ENCODE peak calls at places on chromosomes 5 and 9, in five cellular contexts. P, V, S, M and T are unnamed samples.

GRCh38 chr5:142748568-142749249 is 21.5 kb upstream of the ARHGAP26 start:
- DNase-seq in P (no peak), V (peak), S (peak), M (peak), T (no peak)

GRCh38 chr9:122180633-122181032 is 20.9 kb downstream of the MORN5 start:
- DNase-seq in P (peak), V (no peak), S (no peak), M (peak), T (peak)

GRCh38 chr5:36355513-36355912 is 53.8 kb upstream of the RANBP3L start:
- DNase-seq in P (no peak), V (no peak), S (no peak), M (no peak), T (no peak)

GRCh38 chr9:68979538-68980314 is 34.2 kb downstream of the PRKACG start:
- DNase-seq in P (no peak), V (peak), S (peak), M (no peak), T (no peak)

GRCh38 chr9:93234600-93234999 is 50.7 kb downstream of the WNK2 start:
- DNase-seq in P (no peak), V (no peak), S (peak), M (no peak), T (no peak)

GRCh38 chr5:144742376-144742775 is 571.7 kb downstream of the KCTD16 start:
- DNase-seq in P (no peak), V (no peak), S (no peak), M (no peak), T (no peak)

GRCh38 chr9:34554211-34555001 is 31.6 kb upstream of the ENHO start:
- DNase-seq in P (no peak), V (peak), S (no peak), M (no peak), T (no peak)

GRCh38 chr9:98504883-98505282 is 203.9 kb downstream of the GABBR2 start:
- DNase-seq in P (no peak), V (no peak), S (no peak), M (no peak), T (no peak)

GRCh38 chr9:37410969-37411785 is 11.3 kb upstream of the GRHPR start:
- DNase-seq in P (no peak), V (peak), S (no peak), M (peak), T (no peak)

GRCh38 chr9:137301086-137301947 is 754 bp downstream of the NRARP start:
- DNase-seq in P (no peak), V (peak), S (peak), M (peak), T (peak)

GRCh38 chr5:136309932-136310598 is 55.3 kb downstream of the TRPC7 start:
- DNase-seq in P (no peak), V (no peak), S (no peak), M (no peak), T (no peak)

GRCh38 chr5:176427971-176428370 is 11.6 kb upstream of the CLTB start:
- DNase-seq in P (no peak), V (no peak), S (no peak), M (peak), T (peak)

GRCh38 chr9:132327537-132327936 is 27.2 kb downstream of the SETX start:
- DNase-seq in P (no peak), V (no peak), S (no peak), M (no peak), T (no peak)

GRCh38 chr9:124792976-124793594 is 16.2 kb downstream of the OLFML2A start:
- DNase-seq in P (peak), V (no peak), S (peak), M (peak), T (peak)

GRCh38 chr5:74673011-74673790 is 11.8 kb upstream of the HEXB start:
- DNase-seq in P (peak), V (no peak), S (no peak), M (peak), T (peak)

GRCh38 chr9:94586814-94587213 is 6.8 kb downstream of the FBP2 start:
- DNase-seq in P (no peak), V (no peak), S (no peak), M (peak), T (peak)

GRCh38 chr9:137785704-137786161 is 91.8 kb upstream of the CACNA1B start:
- DNase-seq in P (no peak), V (peak), S (no peak), M (no peak), T (no peak)

GRCh38 chr9:73579823-73580222 is 428.2 kb downstream of the ANXA1 start:
- DNase-seq in P (no peak), V (no peak), S (no peak), M (no peak), T (no peak)

GRCh38 chr9:93217706-93218105 is 33.8 kb downstream of the WNK2 start:
- DNase-seq in P (no peak), V (no peak), S (peak), M (no peak), T (no peak)

GRCh38 chr5:106435185-106435584 is 1235.6 kb downstream of the EFNA5 start:
- DNase-seq in P (no peak), V (no peak), S (no peak), M (no peak), T (no peak)

GRCh38 chr5:31273161-31273560 is 79.7 kb downstream of the CDH6 start:
- DNase-seq in P (no peak), V (no peak), S (no peak), M (peak), T (no peak)

GRCh38 chr9:124411514-124412227 is 3.6 kb downstream of the PSMB7 start:
- DNase-seq in P (peak), V (no peak), S (no peak), M (peak), T (peak)

GRCh38 chr5:63959177-63959982 is 2.9 kb downstream of the HTR1A start:
- DNase-seq in P (no peak), V (peak), S (peak), M (no peak), T (no peak)

GRCh38 chr9:137303031-137303892 is 1.2 kb upstream of the NRARP start:
- DNase-seq in P (no peak), V (peak), S (peak), M (no peak), T (no peak)

GRCh38 chr9:16821344-16821743 is 49.1 kb downstream of the BNC2 start:
- DNase-seq in P (no peak), V (no peak), S (no peak), M (no peak), T (no peak)

GRCh38 chr9:14251146-14252071 is 62.5 kb downstream of the NFIB start:
- DNase-seq in P (peak), V (peak), S (peak), M (peak), T (peak)

GRCh38 chr5:142087920-142088679 is 20.5 kb upstream of the NDFIP1 start:
- DNase-seq in P (no peak), V (peak), S (no peak), M (no peak), T (no peak)

GRCh38 chr9:115522928-115523327 is 405.0 kb upstream of the TNC start:
- DNase-seq in P (no peak), V (no peak), S (no peak), M (no peak), T (no peak)

GRCh38 chr9:104747565-104748358 is at the start of gene NIPSNAP3A:
- DNase-seq in P (peak), V (peak), S (peak), M (peak), T (peak)

GRCh38 chr9:79308012-79308411 is 263.8 kb upstream of the TLE4 start:
- DNase-seq in P (no peak), V (no peak), S (no peak), M (no peak), T (no peak)

GRCh38 chr9:79312686-79313421 is 258.9 kb upstream of the TLE4 start:
- DNase-seq in P (no peak), V (peak), S (no peak), M (no peak), T (no peak)
- TF ChIP-seq CTCF in P (no peak), V (peak), S (no peak), M (no peak), T (no peak)

DNA sequence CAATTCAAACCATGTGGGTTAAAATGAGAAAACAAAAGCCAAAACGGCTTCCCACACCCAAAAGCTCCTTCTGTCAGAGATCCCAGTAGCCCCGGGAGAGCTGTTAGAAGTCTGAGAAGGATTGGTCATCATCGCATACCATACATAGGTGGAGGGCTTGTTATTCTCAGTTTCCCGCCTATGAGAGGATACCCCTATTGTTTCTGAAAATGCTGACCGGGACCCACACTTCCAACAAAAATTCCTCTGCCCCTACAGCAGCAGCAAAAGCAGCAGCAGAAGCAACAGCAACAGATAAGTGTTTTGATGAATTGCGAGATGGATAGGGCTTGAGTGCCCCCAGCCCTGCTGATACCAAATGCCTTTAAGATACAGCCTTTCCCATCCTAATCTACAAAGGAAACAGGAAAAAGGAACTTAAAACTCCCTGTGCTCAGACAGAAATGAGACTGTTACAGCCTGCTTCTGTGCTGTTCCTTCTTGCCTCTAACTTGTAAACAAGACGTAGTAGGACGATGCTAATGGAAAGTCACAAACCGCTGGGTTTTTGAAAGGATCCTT is at the start of gene TEK:
- DNase-seq in P (peak), V (peak), S (no peak), M (peak), T (peak)
- H3K4me3 ChIP-seq in P (peak), V (peak), S (no peak), M (peak), T (peak)

GRCh38 chr5:137808503-137809135 is 54.5 kb upstream of the HNRNPA0 start:
- DNase-seq in P (no peak), V (peak), S (no peak), M (no peak), T (no peak)
- TF ChIP-seq CTCF in P (no peak), V (peak), S (no peak), M (no peak), T (no peak)

GRCh38 chr9:135579889-135580660 is 18.5 kb downstream of the PAEP start:
- DNase-seq in P (no peak), V (no peak), S (no peak), M (no peak), T (no peak)
- H3K4me3 ChIP-seq in P (no peak), V (no peak), S (no peak), M (no peak), T (no peak)

GRCh38 chr5:102222772-102223171 is 73.3 kb downstream of the SLCO4C1 start:
- DNase-seq in P (no peak), V (no peak), S (no peak), M (no peak), T (no peak)

GRCh38 chr5:102221949-102222348 is 74.1 kb downstream of the SLCO4C1 start:
- DNase-seq in P (no peak), V (no peak), S (no peak), M (no peak), T (no peak)

GRCh38 chr5:102218159-102218558 is 77.9 kb downstream of the SLCO4C1 start:
- DNase-seq in P (no peak), V (no peak), S (no peak), M (no peak), T (no peak)

GRCh38 chr5:102226321-102226720 is 69.8 kb downstream of the SLCO4C1 start:
- DNase-seq in P (no peak), V (no peak), S (no peak), M (no peak), T (no peak)

GRCh38 chr5:102223542-102224444 is 72.3 kb downstream of the SLCO4C1 start:
- DNase-seq in P (peak), V (no peak), S (no peak), M (peak), T (peak)
- TF ChIP-seq CTCF in P (peak), V (peak), S (peak), M (peak), T (peak)

GRCh38 chr9:2570615-2571479 is 50.7 kb upstream of the VLDLR start:
- DNase-seq in P (peak), V (no peak), S (peak), M (peak), T (peak)
- H3K4me3 ChIP-seq in P (no peak), V (no peak), S (no peak), M (no peak), T (no peak)

GRCh38 chr5:61619289-61619688 is 287.2 kb downstream of the ZSWIM6 start:
- DNase-seq in P (no peak), V (no peak), S (no peak), M (no peak), T (no peak)

GRCh38 chr5:61618577-61618976 is 286.5 kb downstream of the ZSWIM6 start:
- DNase-seq in P (no peak), V (no peak), S (no peak), M (no peak), T (no peak)

GRCh38 chr5:61619777-61620518 is 287.9 kb downstream of the ZSWIM6 start:
- DNase-seq in P (no peak), V (no peak), S (no peak), M (no peak), T (no peak)

GRCh38 chr5:61617039-61617438 is 285.0 kb downstream of the ZSWIM6 start:
- DNase-seq in P (no peak), V (no peak), S (no peak), M (no peak), T (no peak)

GRCh38 chr5:61617995-61618525 is 286.0 kb downstream of the ZSWIM6 start:
- DNase-seq in P (no peak), V (no peak), S (no peak), M (no peak), T (no peak)
- TF ChIP-seq CTCF in P (no peak), V (peak), S (no peak), M (no peak), T (peak)

DNA sequence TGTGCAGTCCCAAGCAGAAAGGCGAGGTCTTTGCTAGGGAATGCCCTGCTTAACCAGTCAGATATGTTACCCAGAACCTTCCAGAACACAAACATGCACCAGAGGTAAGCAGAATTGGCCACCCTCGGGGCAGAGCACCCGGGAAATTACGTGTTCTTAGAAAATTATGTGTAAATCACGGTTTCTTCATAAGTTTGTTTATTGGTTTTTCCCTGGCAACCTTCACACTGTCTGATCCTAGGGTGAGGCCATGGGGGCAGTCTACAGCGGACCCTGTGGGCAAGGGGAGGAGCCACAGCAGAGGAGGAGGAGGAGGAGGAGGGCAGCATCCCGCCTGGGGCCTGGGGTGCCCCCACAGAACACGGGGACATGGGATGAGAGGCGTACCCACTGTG is 31.4 kb downstream of the RXRA start:
- DNase-seq in P (peak), V (no peak), S (no peak), M (no peak), T (no peak)
- H3K4me3 ChIP-seq in P (no peak), V (no peak), S (no peak), M (no peak), T (no peak)

DNA sequence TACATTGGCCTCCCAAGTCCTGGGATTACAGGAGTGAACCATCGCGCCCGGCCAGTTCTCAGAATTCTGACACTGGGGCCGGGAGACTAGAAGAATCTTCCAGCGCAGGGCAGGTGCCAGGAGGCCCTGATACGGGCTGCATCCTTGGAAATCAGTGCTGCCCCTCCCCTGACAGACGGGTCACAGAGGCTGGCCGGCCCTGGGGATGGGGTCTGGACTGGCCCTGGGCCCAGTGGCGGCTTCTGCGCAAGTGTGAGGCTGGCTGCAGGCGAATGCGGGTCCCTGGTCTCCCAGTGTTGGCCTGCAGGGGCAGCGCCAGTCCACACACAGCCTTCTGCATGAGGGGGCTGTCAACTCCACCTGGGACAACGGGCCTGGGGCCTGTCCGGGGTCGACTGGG is 831 bp upstream of the TBC1D9B start:
- DNase-seq in P (no peak), V (peak), S (no peak), M (no peak), T (no peak)
- TF ChIP-seq CTCF in P (no peak), V (peak), S (no peak), M (no peak), T (peak)